ENCODE peak calls at places on chromosomes 4 and X, in five cellular contexts. G is activated CD4-positive, alpha-beta T cell treated with anti-CD3 and anti-CD28 coated beads for 36 hours; J is nucleus accumbens; C is ureter; N is activated naive CD4-positive, alpha-beta T cell treated with anti-CD3 and anti-CD28 coated beads for 36 hours. Z is an unnamed sample.

GRCh38 chr4:61520688-61521160 is 320.6 kb downstream of the ADGRL3 start:
- DNase-seq in J (no peak), C (no peak), N (no peak), G (no peak), Z (no peak)

GRCh38 chr4:99594818-99595217 is 20.2 kb downstream of the MTTP start:
- DNase-seq in C (no peak), G (no peak), J (no peak), N (no peak), Z (no peak)

GRCh38 chr4:140568507-140569306 is at the start of gene UCP1:
- DNase-seq in J (no peak), C (no peak), N (no peak), G (peak; percentile 10), Z (no peak)

GRCh38 chr4:81472249-81473085 is 760 bp upstream of the RASGEF1B start:
- DNase-seq in J (peak; percentile 35), N (peak; percentile 44), G (peak; percentile 56), C (no peak), Z (no peak)

GRCh38 chr4:108877821-108878220 is 115.0 kb upstream of the ETNPPL start:
- DNase-seq in J (no peak), G (no peak), N (no peak), C (no peak), Z (no peak)

GRCh38 chrX:30659421-30659820 is 6.2 kb downstream of the GK start:
- DNase-seq in J (no peak), C (no peak), N (no peak), G (no peak), Z (peak; percentile 65)

GRCh38 chr4:139027771-139028170 is 12.2 kb downstream of the NOCT start:
- DNase-seq in G (no peak), J (no peak), N (no peak), C (no peak), Z (no peak)

GRCh38 chrX:46953597-46953996 is 41.4 kb downstream of the JADE3 start:
- DNase-seq in C (no peak), J (no peak), N (no peak), G (no peak), Z (no peak)

GRCh38 chr4:84269531-84269930 is 229.6 kb downstream of the NKX6-1 start:
- DNase-seq in N (no peak), C (no peak), J (no peak), G (no peak), Z (no peak)

GRCh38 chr4:70183168-70183939 is 12.2 kb upstream of the ODAM start:
- DNase-seq in C (no peak), G (peak; percentile 40), J (no peak), N (peak; percentile 42), Z (peak; percentile 1)

GRCh38 chr4:26032572-26033320 is 118.7 kb downstream of the SMIM20 start:
- DNase-seq in N (no peak), C (no peak), G (no peak), J (no peak), Z (peak; percentile 81)

GRCh38 chr4:153937289-153937688 is 148.4 kb upstream of the SFRP2 start:
- DNase-seq in C (no peak), J (no peak), N (no peak), G (no peak), Z (no peak)

GRCh38 chrX:153735274-153735673 is 10.6 kb downstream of the ABCD1 start:
- DNase-seq in J (no peak), G (peak; percentile 9), C (no peak), N (no peak), Z (no peak)

GRCh38 chr4:6492027-6492590 is 19.7 kb upstream of the PPP2R2C start:
- DNase-seq in J (no peak), C (peak; percentile 20), G (no peak), N (no peak), Z (no peak)

GRCh38 chr4:149708513-149709175 is 107.0 kb downstream of the IQCM start:
- DNase-seq in C (no peak), J (no peak), G (no peak), N (no peak), Z (peak; percentile 42)

GRCh38 chr4:133137571-133137970 is 11.5 kb upstream of the PCDH10 start:
- DNase-seq in J (no peak), G (no peak), N (no peak), C (no peak), Z (no peak)

GRCh38 chr4:125313497-125313896 is 1.3 kb upstream of the FAT4 start:
- DNase-seq in N (peak; percentile 33), J (peak; percentile 36), G (peak; percentile 25), C (peak; percentile 62), Z (peak; percentile 78)

GRCh38 chr4:143232277-143232676 is 47.6 kb downstream of the USP38 start:
- DNase-seq in J (no peak), N (no peak), G (no peak), C (no peak), Z (no peak)

GRCh38 chr4:185936650-185937376 is 124.8 kb upstream of the SORBS2 start:
- DNase-seq in C (no peak), G (no peak), J (no peak), N (no peak), Z (no peak)

GRCh38 chrX:40523852-40524251 is 56.9 kb upstream of the ATP6AP2 start:
- DNase-seq in C (no peak), J (no peak), N (no peak), G (no peak), Z (no peak)

GRCh38 chrX:101659601-101660063 is at the start of gene ARMCX2:
- DNase-seq in G (peak; percentile 32), N (peak; percentile 18), J (peak; percentile 32), C (peak; percentile 66), Z (peak; percentile 38)

GRCh38 chr4:8229341-8229975 is 30.4 kb downstream of the SH3TC1 start:
- DNase-seq in N (no peak), G (peak; percentile 48), C (no peak), J (no peak), Z (no peak)

GRCh38 chr4:82705881-82706280 is 92.7 kb downstream of the SCD5 start:
- DNase-seq in C (no peak), G (no peak), J (no peak), N (no peak), Z (no peak)

GRCh38 chrX:131816551-131817136 is 206.5 kb upstream of the STK26 start:
- DNase-seq in N (peak; percentile 83), G (peak; percentile 75), C (peak; percentile 91), J (peak; percentile 3), Z (peak; percentile 78)

Z was measured in GM04504.